ENCODE peak calls at places on chromosomes 4 and X, in seven cellular contexts. R is CD4-positive, alpha-beta memory T cell; N is psoas muscle; J is GM23248; B is adrenal gland; T is suprapubic skin; H is heart right ventricle. Q is an unnamed sample.

GRCh38 chr4:20423420-20423819 is 171.7 kb downstream of the SLIT2 start:
- DNase-seq in T (no peak), B (no peak), R (no peak), J (no peak), H (no peak), N (no peak), Q (no peak)

GRCh38 chr4:26131711-26132110 is 189.1 kb upstream of the RBPJ start:
- DNase-seq in R (peak; percentile 55), J (no peak), B (no peak), N (no peak), H (no peak), T (no peak), Q (no peak)

GRCh38 chr4:2036866-2037265 is 22.3 kb upstream of the NAT8L start:
- DNase-seq in B (no peak), N (no peak), T (peak; percentile 56), J (no peak), R (no peak), H (no peak), Q (no peak)

GRCh38 chr4:119865389-119865788 is 201.3 kb downstream of the MAD2L1 start:
- DNase-seq in H (no peak), T (no peak), B (no peak), N (no peak), J (no peak), R (no peak), Q (no peak)

GRCh38 chr4:15197005-15197404 is 194.7 kb downstream of the CPEB2 start:
- DNase-seq in B (no peak), H (peak; percentile 10), T (no peak), R (no peak), J (peak; percentile 64), N (no peak), Q (no peak)

GRCh38 chr4:165355900-165356300 is 22.9 kb upstream of the CPE start:
- DNase-seq in R (no peak), N (no peak), T (no peak), H (peak; percentile 8), B (peak; percentile 55), J (peak; percentile 64), Q (no peak)

GRCh38 chr4:128979934-128980333 is 113.4 kb downstream of the SCLT1 start:
- DNase-seq in T (no peak), J (peak; percentile 90), N (no peak), R (no peak), B (peak; percentile 50), H (no peak), Q (no peak)

GRCh38 chrX:15384304-15384703 is at the start of gene VEGFD:
- DNase-seq in R (no peak), T (no peak), H (no peak), B (peak; percentile 38), N (no peak), J (peak; percentile 48), Q (no peak)

GRCh38 chrX:111129949-111130348 is 34.0 kb downstream of the PAK3 start:
- DNase-seq in R (no peak), N (no peak), J (no peak), H (no peak), B (no peak), T (no peak), Q (no peak)

GRCh38 chr4:54281060-54281781 is 52.1 kb downstream of the PDGFRA start:
- DNase-seq in B (peak; percentile 89), T (peak; percentile 83), R (no peak), H (peak; percentile 87), J (peak; percentile 98), N (peak; percentile 87), Q (no peak)

GRCh38 chr4:118743867-118744266 is 58.7 kb downstream of the METTL14 start:
- DNase-seq in B (peak; percentile 73), H (no peak), J (peak; percentile 82), T (no peak), N (no peak), R (no peak), Q (no peak)

GRCh38 chr4:3233391-3234071 is 15.4 kb upstream of the MSANTD1 start:
- DNase-seq in J (peak; percentile 38), B (no peak), H (no peak), R (no peak), N (no peak), T (no peak), Q (peak; percentile 43)

GRCh38 chr4:24413311-24413784 is 171.0 kb downstream of the DHX15 start:
- DNase-seq in B (no peak), J (no peak), R (no peak), H (no peak), T (no peak), N (no peak), Q (no peak)

GRCh38 chrX:3713225-3713936 is at the start of gene PRKX:
- DNase-seq in R (peak; percentile 86), T (no peak), N (peak; percentile 75), J (peak; percentile 65), H (peak; percentile 26), B (peak; percentile 16), Q (peak; percentile 72)

GRCh38 chr4:15457401-15458201 is 12.1 kb upstream of the CC2D2A start:
- DNase-seq in J (peak; percentile 78), R (peak; percentile 42), H (no peak), T (no peak), N (no peak), B (no peak), Q (no peak)

GRCh38 chrX:45506149-45506768 is 305.6 kb upstream of the DIPK2B start:
- DNase-seq in R (no peak), H (no peak), N (no peak), J (no peak), T (no peak), B (no peak), Q (no peak)

GRCh38 chrX:45505214-45505613 is 304.5 kb upstream of the DIPK2B start:
- DNase-seq in T (no peak), B (peak; percentile 1), N (no peak), R (no peak), J (peak; percentile 57), H (no peak), Q (no peak)

GRCh38 chrX:45513042-45513441 is 312.4 kb upstream of the DIPK2B start:
- DNase-seq in N (no peak), H (no peak), J (no peak), B (no peak), R (no peak), T (no peak), Q (no peak)

DNA sequence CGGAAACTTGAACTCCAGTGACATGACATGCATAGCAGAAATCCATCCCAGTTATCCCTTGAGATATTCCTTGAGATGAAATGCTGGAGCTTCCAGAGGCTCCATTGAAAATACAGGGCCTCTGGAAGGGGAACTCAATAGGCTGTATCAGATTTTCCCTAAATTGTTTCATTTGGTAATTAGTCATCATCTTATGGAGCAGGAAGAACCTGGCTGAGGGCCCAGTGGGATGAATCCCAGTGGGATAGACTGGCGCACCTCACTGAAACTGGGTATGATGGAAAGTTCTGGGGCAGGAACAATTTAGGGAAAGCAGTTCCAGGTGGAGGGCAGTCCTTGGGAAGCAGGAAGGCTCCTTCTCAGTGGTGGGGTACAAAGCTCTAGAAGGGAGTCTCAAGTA is 307.8 kb upstream of the DIPK2B start:
- DNase-seq in R (no peak), T (no peak), H (no peak), B (peak; percentile 1), N (no peak), J (no peak), Q (no peak)
- H3K4me1 ChIP-seq in R (peaks cover 5% of the 10 kb centered on the region), T (peaks cover 7% of the 10 kb centered on the region), H (peaks cover 20% of the 10 kb centered on the region), B (peaks cover 22% of the 10 kb centered on the region), N (peaks cover 25% of the 10 kb centered on the region), J (peaks cover 34% of the 10 kb centered on the region), Q (no peaks in the 10 kb centered on the region)

DNA sequence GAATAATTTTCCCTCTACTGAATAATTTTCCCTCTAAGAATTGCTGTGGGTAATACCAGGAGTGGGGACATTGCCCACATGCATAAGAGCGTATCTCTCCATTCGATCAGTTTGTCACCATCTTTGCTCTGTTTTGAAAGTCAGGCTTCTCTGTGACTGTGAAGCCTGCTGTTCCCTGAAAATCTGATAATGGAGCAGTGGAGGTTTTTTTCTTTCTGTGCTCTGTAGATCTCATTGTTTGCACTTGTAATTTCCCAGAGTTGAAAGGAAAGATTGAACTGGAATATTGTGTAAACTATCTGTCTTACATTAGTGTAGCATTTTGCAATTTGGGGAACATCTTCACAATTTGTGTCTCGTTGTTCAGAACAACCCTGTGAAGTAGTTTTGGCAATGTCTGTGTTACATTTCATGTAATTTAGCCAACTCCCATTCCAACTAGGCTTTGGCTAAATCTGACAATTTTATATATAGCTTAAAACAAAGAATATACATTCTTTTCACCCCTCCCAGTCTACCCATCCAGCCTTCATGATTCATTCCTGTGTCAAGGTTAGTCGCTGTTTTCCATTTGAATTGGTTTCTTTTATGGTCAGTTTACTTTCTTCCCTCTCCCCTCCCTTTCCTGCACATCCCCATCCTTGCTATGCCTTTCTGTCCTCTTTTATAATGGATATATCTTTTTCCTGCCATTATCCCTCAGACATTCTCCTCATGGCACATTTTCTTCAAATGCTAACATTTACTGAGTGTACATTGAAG is 4.5 kb downstream of the ZXDB start:
- DNase-seq in B (no peak), H (no peak), J (peak; percentile 8), N (no peak), T (no peak), R (no peak), Q (no peak)
- H3K27ac ChIP-seq in B (no peak overlapping the region), H (peak overlapping the region; percentile 37), J (peak overlapping the region; percentile 35), N (no peak overlapping the region), T (no peak overlapping the region), R (no peak overlapping the region), Q (peak overlapping the region; percentile 58)

GRCh38 chr4:145297556-145297955 is 117.2 kb upstream of the OTUD4 start:
- DNase-seq in H (no peak), T (no peak), R (no peak), J (no peak), N (no peak), B (no peak), Q (no peak)

GRCh38 chr4:145299380-145300076 is 119.1 kb upstream of the OTUD4 start:
- DNase-seq in H (no peak), J (peak; percentile 98), T (no peak), R (no peak), N (no peak), B (no peak), Q (no peak)

GRCh38 chr4:145302725-145303124 is 122.3 kb upstream of the OTUD4 start:
- DNase-seq in R (no peak), B (no peak), H (no peak), J (peak; percentile 43), T (no peak), N (no peak), Q (no peak)

GRCh38 chr4:145298885-145299284 is 118.5 kb upstream of the OTUD4 start:
- DNase-seq in N (no peak), B (no peak), H (no peak), T (no peak), J (no peak), R (no peak), Q (no peak)

DNA sequence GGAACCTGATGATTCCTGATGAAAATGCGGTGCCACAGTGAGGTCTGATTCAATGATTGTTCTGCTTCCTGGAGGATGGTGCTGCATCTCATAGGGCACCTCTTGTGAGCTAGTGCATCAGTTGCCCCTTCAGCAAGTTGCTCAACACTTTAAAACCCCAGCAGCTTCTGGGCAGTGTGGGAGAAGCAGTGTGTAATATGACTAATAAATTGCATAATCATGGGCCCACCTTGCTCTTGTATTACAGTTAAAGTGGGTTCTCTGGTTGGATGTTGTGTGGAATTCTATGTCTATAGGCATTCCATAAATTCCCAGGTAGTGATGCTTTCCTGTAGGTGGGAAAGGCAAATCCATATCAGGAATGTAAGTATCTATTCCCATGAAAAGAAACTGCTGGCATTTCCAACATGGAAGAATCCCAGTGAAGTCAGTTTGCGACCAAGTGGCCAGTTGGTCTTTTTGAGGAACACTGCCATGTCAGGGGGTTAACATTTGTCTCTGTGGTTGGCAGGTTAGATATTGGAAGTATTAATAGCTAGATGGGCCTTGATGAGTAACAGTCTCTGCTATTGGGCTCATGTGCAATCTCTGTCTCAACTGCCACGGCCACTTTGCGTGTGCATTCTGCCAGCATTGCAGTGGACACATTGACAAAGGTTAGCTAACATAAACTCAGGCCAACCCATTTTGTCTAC is 121.1 kb upstream of the OTUD4 start:
- DNase-seq in B (no peak), N (no peak), H (no peak), J (peak; percentile 58), R (no peak), T (no peak), Q (no peak)
- H3K4me1 ChIP-seq in B (no peaks in the 10 kb centered on the region), N (peaks cover 5% of the 10 kb centered on the region), H (no peaks in the 10 kb centered on the region), J (peaks cover 38% of the 10 kb centered on the region), R (peaks cover 8% of the 10 kb centered on the region), T (peaks cover 12% of the 10 kb centered on the region), Q (no peaks in the 10 kb centered on the region)

GRCh38 chr4:152892985-152893384 is 43.1 kb upstream of the FHDC1 start:
- DNase-seq in B (no peak), T (no peak), R (no peak), J (no peak), H (no peak), N (no peak), Q (no peak)
- H3K27ac ChIP-seq in B (no peak overlapping the region), T (no peak overlapping the region), R (no peak overlapping the region), J (no peak overlapping the region), H (no peak overlapping the region), N (no peak overlapping the region), Q (no peak overlapping the region)